ENCODE peak calls at places on chromosomes 12 and 14, in nine cellular contexts. V is coronary artery, O is HCT116, H is MM.1S, N is HL-60, Q is cardiac muscle cell, A is ovary, K is spleen, E is heart left ventricle. Y is an unnamed sample.

GRCh38 chr14:54338696-54339317 is 58.0 kb upstream of the CDKN3 start:
- DNase-seq in V (no peak), O (peak), H (peak), N (no peak), Q (peak), A (no peak), K (no peak), E (no peak), Y (no peak)

GRCh38 chr12:102763016-102763415 is 154.0 kb downstream of the PAH start:
- DNase-seq in V (no peak), O (no peak), H (no peak), N (no peak), Q (no peak), A (no peak), K (no peak), E (no peak), Y (no peak)

GRCh38 chr14:88385212-88386101 is at the start of gene SPATA7:
- DNase-seq in V (peak), O (peak), H (peak), N (peak), Q (peak), A (peak), K (peak), E (peak), Y (peak)

GRCh38 chr12:57110189-57111045 is 745 bp downstream of the STAT6 start:
- DNase-seq in V (no peak), O (no peak), H (peak), N (peak), Q (peak), A (peak), K (peak), E (peak), Y (peak)

GRCh38 chr12:119457251-119457650 is 122.7 kb downstream of the CCDC60 start:
- DNase-seq in V (no peak), O (no peak), H (no peak), N (no peak), Q (no peak), A (no peak), K (no peak), E (no peak), Y (no peak)

GRCh38 chr14:56339855-56340701 is 221.9 kb downstream of the PELI2 start:
- DNase-seq in V (peak), O (peak), H (peak), N (peak), Q (peak), A (peak), K (peak), E (peak), Y (peak)

GRCh38 chr12:65823481-65824313 is 586 bp upstream of the HMGA2 start:
- DNase-seq in V (no peak), O (peak), H (peak), N (no peak), Q (peak), A (peak), K (peak), E (peak), Y (peak)

GRCh38 chr12:64400041-64400440 is 4.2 kb upstream of the XPOT start:
- DNase-seq in V (no peak), O (no peak), H (no peak), N (no peak), Q (peak), A (no peak), K (no peak), E (no peak), Y (no peak)

GRCh38 chr12:7695159-7695930 is at the start of gene GDF3:
- DNase-seq in V (no peak), O (no peak), H (no peak), N (no peak), Q (peak), A (no peak), K (no peak), E (peak), Y (peak)

GRCh38 chr12:58026892-58027891 is 85.8 kb downstream of the ATP23 start:
- DNase-seq in V (no peak), O (no peak), H (no peak), N (no peak), Q (peak), A (no peak), K (no peak), E (no peak), Y (peak)

GRCh38 chr12:45850302-45850701 is 120.8 kb downstream of the ARID2 start:
- DNase-seq in V (no peak), O (no peak), H (no peak), N (no peak), Q (no peak), A (no peak), K (no peak), E (no peak), Y (no peak)

GRCh38 chr12:116466536-116466935 is 92.6 kb upstream of the MAP1LC3B2 start:
- DNase-seq in V (no peak), O (no peak), H (no peak), N (peak), Q (peak), A (no peak), K (peak), E (no peak), Y (no peak)

GRCh38 chr12:121209221-121209620 is 708 bp upstream of the P2RX4 start:
- DNase-seq in V (no peak), O (no peak), H (no peak), N (no peak), Q (no peak), A (peak), K (peak), E (no peak), Y (no peak)

GRCh38 chr12:110222433-110222832 is 58.6 kb upstream of the ATP2A2 start:
- DNase-seq in V (no peak), O (no peak), H (no peak), N (no peak), Q (peak), A (no peak), K (no peak), E (no peak), Y (no peak)

GRCh38 chr12:49198431-49199155 is 9.7 kb upstream of the TUBA1A start:
- DNase-seq in V (no peak), O (no peak), H (no peak), N (no peak), Q (peak), A (peak), K (no peak), E (peak), Y (peak)

GRCh38 chr14:54440870-54441868 is at the start of gene CNIH1:
- DNase-seq in V (peak), O (peak), H (peak), N (peak), Q (peak), A (peak), K (peak), E (peak), Y (peak)

GRCh38 chr12:1768585-1768984 is 51.8 kb upstream of the LRTM2 start:
- DNase-seq in V (no peak), O (no peak), H (no peak), N (no peak), Q (no peak), A (no peak), K (no peak), E (no peak), Y (no peak)

GRCh38 chr12:1835178-1836131 is 15.1 kb downstream of the LRTM2 start:
- DNase-seq in V (no peak), O (no peak), H (no peak), N (no peak), Q (no peak), A (no peak), K (peak), E (no peak), Y (no peak)

GRCh38 chr12:2003676-2004112 is 563 bp downstream of the DCP1B start:
- DNase-seq in V (no peak), O (no peak), H (peak), N (no peak), Q (no peak), A (no peak), K (no peak), E (no peak), Y (no peak)

GRCh38 chr12:2295941-2296461 is 243.2 kb downstream of the CACNA1C start:
- DNase-seq in V (peak), O (no peak), H (no peak), N (peak), Q (peak), A (no peak), K (no peak), E (no peak), Y (no peak)

GRCh38 chr12:55996715-55997534 is at the start of gene SUOX:
- DNase-seq in V (peak), O (peak), H (peak), N (peak), Q (peak), A (peak), K (peak), E (peak), Y (peak)

GRCh38 chr14:32336702-32337101 is 7.6 kb downstream of the AKAP6 start:
- DNase-seq in V (no peak), O (no peak), H (no peak), N (no peak), Q (no peak), A (no peak), K (no peak), E (no peak), Y (no peak)

GRCh38 chr12:122345042-122345441 is 77.4 kb downstream of the CLIP1 start:
- DNase-seq in V (no peak), O (no peak), H (no peak), N (no peak), Q (no peak), A (no peak), K (no peak), E (no peak), Y (no peak)

GRCh38 chr12:132438139-132438700 is 51.7 kb upstream of the FBRSL1 start:
- DNase-seq in V (no peak), O (no peak), H (no peak), N (no peak), Q (no peak), A (no peak), K (no peak), E (no peak), Y (no peak)
- H3K4me3 ChIP-seq in V (no peak), O (no peak), H (no peak), N (no peak), Q (no peak), A (no peak), K (no peak), E (no peak), Y (no peak)

DNA sequence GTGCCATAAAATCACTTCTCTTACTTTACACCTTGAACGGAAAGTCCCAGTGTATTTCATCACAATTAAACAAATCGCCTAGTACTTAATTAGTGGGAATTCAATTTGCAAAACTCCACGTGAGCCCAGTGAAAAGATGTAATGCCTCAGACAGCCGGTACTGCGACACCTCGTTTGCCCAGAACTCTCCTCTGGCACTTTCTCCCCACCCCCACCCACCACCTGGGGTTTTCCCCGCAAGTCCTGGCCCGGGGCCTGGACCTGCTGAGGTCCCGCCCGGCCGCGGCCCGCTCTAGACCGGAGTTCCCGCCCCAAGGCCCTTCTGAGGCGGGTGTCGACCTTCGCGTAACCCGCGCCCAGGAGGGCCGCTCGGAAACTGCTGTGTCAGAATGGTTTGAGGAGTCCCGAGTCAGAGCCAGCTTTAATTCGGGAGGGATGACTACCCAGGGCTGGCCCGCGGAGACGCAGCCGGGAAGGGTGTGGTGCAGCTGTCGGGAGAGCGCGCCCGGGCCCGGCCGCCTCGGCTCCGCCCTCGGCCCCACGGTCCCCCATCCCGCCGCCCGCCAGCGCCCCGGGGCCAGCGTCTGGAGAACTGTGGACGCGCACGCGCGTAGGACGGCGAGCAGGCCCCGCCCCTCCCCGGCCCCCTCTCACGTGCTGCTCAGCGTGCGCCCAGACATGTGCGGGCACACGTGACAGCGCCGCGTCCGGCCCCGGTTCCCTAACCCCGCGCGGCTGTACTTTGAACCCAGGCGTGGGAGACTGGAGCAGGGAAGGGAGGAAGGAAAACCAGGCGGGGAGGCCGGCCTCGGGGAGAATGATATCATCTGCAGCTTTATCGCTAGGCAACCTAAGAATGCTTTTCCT is 10.8 kb downstream of the BHLHE41 start:
- DNase-seq in V (peak), O (peak), H (peak), N (peak), Q (peak), A (peak), K (peak), E (peak), Y (peak)
- H3K27ac ChIP-seq in V (peak), O (peak), H (peak), N (peak), Q (no peak), A (peak), K (peak), E (peak), Y (peak)

GRCh38 chr12:129903092-129903945 is 506 bp downstream of the TMEM132D start:
- DNase-seq in V (no peak), O (no peak), H (no peak), N (no peak), Q (no peak), A (no peak), K (no peak), E (no peak), Y (no peak)
- H3K4me3 ChIP-seq in V (no peak), O (no peak), H (no peak), N (no peak), Q (peak), A (no peak), K (no peak), E (no peak), Y (no peak)

DNA sequence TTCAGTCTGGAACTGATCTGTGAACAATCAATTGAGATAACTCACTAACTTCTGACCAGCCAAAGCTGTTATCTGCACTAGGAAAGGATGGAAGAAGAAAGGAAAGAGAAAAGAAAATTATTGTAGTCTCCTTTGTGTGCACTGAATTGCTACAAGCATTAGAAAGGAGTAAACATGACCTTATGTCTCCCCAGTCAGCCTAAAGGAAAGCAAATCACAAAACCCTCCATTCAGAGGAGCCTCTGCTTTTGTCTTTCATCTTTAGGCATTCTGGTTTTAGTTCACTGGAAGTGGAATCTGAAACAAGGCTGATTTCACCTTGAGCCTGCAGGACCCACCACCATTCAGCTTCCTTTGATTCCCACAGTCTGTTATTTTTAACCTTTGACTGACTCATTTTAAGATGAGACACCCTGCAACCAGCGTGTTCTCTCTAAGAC is 26.0 kb downstream of the TBX3 start:
- DNase-seq in V (no peak), O (no peak), H (no peak), N (no peak), Q (no peak), A (no peak), K (no peak), E (no peak), Y (no peak)
- H3K27ac ChIP-seq in V (no peak), O (no peak), H (no peak), N (no peak), Q (peak), A (no peak), K (no peak), E (no peak), Y (no peak)

GRCh38 chr12:131785763-131786330 is 42.3 kb upstream of the MMP17 start:
- DNase-seq in V (no peak), O (no peak), H (no peak), N (no peak), Q (no peak), A (no peak), K (no peak), E (no peak), Y (no peak)

GRCh38 chr12:131786331-131786730 is 41.9 kb upstream of the MMP17 start:
- DNase-seq in V (no peak), O (no peak), H (no peak), N (no peak), Q (no peak), A (no peak), K (no peak), E (no peak), Y (no peak)

GRCh38 chr12:131782061-131782460 is 46.1 kb upstream of the MMP17 start:
- DNase-seq in V (no peak), O (no peak), H (no peak), N (no peak), Q (no peak), A (no peak), K (no peak), E (no peak), Y (no peak)

GRCh38 chr12:131784909-131785762 is 43.1 kb upstream of the MMP17 start:
- DNase-seq in V (no peak), O (no peak), H (no peak), N (no peak), Q (no peak), A (no peak), K (no peak), E (no peak), Y (no peak)

DNA sequence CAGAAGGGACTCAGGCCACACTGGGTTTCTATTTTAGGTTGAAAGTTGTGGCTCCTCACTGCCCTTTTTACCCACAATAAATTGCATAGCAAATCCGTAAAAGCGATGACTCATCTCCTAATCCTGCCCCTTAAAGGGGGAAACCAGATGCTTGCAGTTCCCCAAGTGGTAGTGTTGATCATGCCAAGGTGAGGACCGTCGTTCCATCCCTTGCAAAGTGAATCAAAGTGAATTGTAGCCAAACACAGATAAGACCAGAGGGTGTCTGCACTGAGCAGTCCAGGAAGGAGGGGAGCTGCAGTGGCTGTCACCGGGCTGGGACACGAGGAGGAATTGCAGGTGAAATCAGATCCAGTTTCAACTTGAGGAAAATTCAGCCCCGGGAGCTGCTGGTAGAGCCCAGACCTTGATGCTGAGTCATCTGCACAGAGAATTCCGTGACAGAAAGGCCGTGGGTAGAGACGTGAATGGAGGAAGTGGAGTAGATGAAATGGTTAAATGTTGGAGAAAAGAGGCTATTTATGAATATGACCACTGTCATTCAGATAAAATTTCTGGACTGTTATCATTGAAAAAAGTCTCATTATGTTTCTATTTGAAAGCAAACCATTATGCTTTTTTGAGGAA is 44.2 kb upstream of the MMP17 start:
- DNase-seq in V (no peak), O (peak), H (peak), N (no peak), Q (peak), A (no peak), K (no peak), E (no peak), Y (no peak)
- H3K4me3 ChIP-seq in V (peak), O (peak), H (no peak), N (no peak), Q (no peak), A (no peak), K (no peak), E (no peak), Y (no peak)

GRCh38 chr14:75833326-75834020 is 148.3 kb downstream of the TGFB3 start:
- DNase-seq in V (no peak), O (no peak), H (no peak), N (no peak), Q (no peak), A (no peak), K (no peak), E (no peak), Y (no peak)
- H3K27ac ChIP-seq in V (no peak), O (no peak), H (no peak), N (no peak), Q (peak), A (peak), K (no peak), E (peak), Y (peak)

DNA sequence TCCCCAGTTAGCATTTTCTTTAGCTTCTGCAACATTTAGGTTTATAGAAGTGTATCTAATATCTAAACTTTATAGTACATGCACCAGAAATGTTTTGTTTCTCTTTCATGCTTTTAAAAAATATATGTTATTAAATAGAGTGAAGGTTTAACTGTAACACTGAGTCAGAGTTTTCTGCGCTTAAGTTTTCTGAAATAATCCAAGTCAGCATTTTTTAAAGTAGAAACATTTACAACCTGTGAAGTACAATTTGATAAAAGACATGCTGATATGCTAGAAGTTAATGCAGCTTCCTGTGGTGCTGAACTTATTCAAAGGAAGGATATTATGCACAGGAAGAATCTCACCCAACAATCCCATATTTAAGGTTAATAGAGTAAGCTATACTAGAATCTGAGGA is 1096.8 kb downstream of the LRFN5 start:
- DNase-seq in V (no peak), O (no peak), H (no peak), N (no peak), Q (no peak), A (no peak), K (no peak), E (no peak), Y (no peak)
- H3K4me3 ChIP-seq in V (no peak), O (no peak), H (no peak), N (no peak), Q (no peak), A (no peak), K (no peak), E (no peak), Y (no peak)

DNA sequence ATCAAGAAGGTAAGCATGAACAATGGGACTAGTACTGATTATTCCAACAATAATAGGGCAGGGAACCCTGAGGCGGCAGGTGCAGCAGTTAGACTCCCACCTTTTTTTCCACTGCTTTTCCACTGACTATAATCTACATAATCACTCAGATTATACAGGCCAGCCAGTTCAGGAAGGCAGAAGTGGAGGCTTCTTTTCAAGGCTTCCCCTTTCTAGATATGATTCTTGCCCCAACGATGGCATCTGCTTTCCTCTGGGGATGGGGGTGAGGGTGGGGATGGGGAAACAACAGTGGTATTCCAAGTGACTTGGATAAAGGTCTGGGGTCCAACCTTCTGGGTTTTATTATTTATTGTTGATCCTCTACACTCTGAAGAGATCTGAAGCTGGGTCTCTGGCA is 331 bp downstream of the NCKAP1L start:
- DNase-seq in V (no peak), O (no peak), H (peak), N (peak), Q (no peak), A (no peak), K (no peak), E (no peak), Y (no peak)
- H3K27ac ChIP-seq in V (no peak), O (no peak), H (peak), N (peak), Q (no peak), A (no peak), K (peak), E (no peak), Y (peak)